ENCODE peak calls at places on chromosomes 4 and X, in eight cellular contexts. I is heart right ventricle, P is fibroblast of mammary gland, K is A549, O is epithelial cell of esophagus, U is Peyer's patch, D is AG10803, L is transverse colon. R is an unnamed sample.
A peak's percentile ranks its signal among the peaks of the same experiment; 100 is the strongest.

GRCh38 chr4:16674133-16674532 is 224.3 kb downstream of the LDB2 start:
- DNase-seq in O (no peak), L (no peak), K (no peak), D (no peak), U (no peak), P (no peak), I (no peak), R (no peak)

GRCh38 chr4:54099959-54100606 is at the start of gene GSX2:
- DNase-seq in L (no peak), K (no peak), D (peak; percentile 28), U (no peak), P (no peak), O (no peak), I (no peak), R (peak; percentile 13)

GRCh38 chr4:47071863-47072441 is 40.6 kb downstream of the GABRB1 start:
- DNase-seq in L (no peak), U (no peak), I (no peak), O (peak; percentile 44), K (no peak), P (peak; percentile 53), D (no peak), R (peak; percentile 71)

GRCh38 chr4:150799207-150799606 is 215.9 kb downstream of the LRBA start:
- DNase-seq in I (no peak), P (no peak), L (no peak), O (peak; percentile 5), U (no peak), K (no peak), D (no peak), R (peak; percentile 2)

GRCh38 chr4:176841730-176842129 is 49.0 kb upstream of the VEGFC start:
- DNase-seq in L (no peak), U (no peak), K (no peak), P (peak; percentile 84), D (peak; percentile 56), I (no peak), O (peak; percentile 56), R (peak; percentile 80)

GRCh38 chr4:48100248-48100647 is 33.8 kb downstream of the TXK start:
- DNase-seq in D (peak; percentile 9), O (no peak), I (no peak), L (no peak), P (no peak), U (no peak), K (no peak), R (no peak)

GRCh38 chr4:55437356-55437796 is 41.6 kb downstream of the TMEM165 start:
- DNase-seq in U (no peak), K (no peak), L (peak; percentile 41), D (no peak), I (no peak), P (peak; percentile 70), O (peak; percentile 61), R (no peak)

GRCh38 chrX:7972586-7972985 is 45.4 kb upstream of the PNPLA4 start:
- DNase-seq in O (peak; percentile 9), L (no peak), K (no peak), D (no peak), U (no peak), I (no peak), P (peak; percentile 45), R (no peak)

GRCh38 chr4:76386566-76387305 is 34.2 kb downstream of the CCDC158 start:
- DNase-seq in I (no peak), K (no peak), O (no peak), L (no peak), P (no peak), D (peak; percentile 2), U (no peak), R (no peak)

GRCh38 chr4:78618426-78618825 is 66.9 kb downstream of the ANXA3 start:
- DNase-seq in U (no peak), D (peak; percentile 61), P (peak; percentile 19), L (no peak), I (no peak), O (no peak), K (no peak), R (peak; percentile 21)

GRCh38 chr4:168475745-168476144 is 4.5 kb downstream of the DDX60L start:
- DNase-seq in U (no peak), I (no peak), O (peak; percentile 65), L (no peak), P (peak; percentile 11), D (no peak), K (no peak), R (no peak)

DNA sequence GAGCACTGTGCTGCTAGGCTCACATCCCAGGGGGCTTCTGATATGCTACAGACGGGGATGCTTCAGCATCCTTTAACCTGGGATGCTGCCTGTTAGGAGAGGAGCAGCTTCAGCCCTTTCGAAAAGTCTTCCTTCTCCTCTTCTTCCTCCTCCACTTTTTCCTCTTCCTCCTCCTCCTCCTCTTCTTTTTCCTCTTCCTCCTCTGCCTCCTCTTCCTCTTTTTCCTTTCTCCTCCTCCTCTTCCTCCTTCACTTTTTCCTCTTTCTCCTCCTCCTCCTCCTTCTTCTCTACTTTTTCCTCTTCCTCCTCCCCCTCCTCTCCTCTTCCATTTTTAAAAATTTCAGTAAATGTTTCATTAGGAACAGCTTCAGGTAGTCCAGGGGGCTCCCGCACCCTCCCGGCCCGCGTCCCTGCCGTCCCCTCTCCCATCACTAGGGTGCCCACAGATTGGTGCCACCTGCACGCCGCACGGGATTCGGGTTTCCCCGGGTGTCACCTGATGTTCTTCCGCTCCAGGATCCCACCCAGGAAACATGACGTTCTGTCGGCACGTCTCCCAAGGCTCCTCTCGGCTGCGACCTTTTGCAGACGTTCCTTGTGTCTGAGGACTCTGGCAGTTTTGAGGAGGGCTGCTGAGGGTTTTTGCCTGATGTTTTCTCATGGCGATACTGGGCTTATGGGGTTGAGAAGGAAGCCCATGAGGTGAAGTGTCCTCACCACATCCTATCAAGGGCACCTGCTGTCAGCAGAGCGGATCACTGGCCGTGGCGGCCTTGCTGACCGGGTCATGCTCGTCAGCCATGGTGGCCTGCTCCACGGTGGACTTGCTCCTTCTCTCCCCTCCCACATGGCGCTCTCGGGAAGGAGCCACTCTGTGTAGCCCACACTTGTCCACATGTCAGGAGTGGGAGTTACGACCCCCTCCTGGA is 83.4 kb upstream of the AFAP1 start:
- DNase-seq in P (no peak), D (no peak), O (no peak), L (no peak), I (no peak), U (no peak), K (no peak), R (no peak)
- TF ChIP-seq CTCF in P (no peak), D (no peak), O (no peak), L (no peak), I (no peak), U (no peak), K (no peak), R (no peak)

DNA sequence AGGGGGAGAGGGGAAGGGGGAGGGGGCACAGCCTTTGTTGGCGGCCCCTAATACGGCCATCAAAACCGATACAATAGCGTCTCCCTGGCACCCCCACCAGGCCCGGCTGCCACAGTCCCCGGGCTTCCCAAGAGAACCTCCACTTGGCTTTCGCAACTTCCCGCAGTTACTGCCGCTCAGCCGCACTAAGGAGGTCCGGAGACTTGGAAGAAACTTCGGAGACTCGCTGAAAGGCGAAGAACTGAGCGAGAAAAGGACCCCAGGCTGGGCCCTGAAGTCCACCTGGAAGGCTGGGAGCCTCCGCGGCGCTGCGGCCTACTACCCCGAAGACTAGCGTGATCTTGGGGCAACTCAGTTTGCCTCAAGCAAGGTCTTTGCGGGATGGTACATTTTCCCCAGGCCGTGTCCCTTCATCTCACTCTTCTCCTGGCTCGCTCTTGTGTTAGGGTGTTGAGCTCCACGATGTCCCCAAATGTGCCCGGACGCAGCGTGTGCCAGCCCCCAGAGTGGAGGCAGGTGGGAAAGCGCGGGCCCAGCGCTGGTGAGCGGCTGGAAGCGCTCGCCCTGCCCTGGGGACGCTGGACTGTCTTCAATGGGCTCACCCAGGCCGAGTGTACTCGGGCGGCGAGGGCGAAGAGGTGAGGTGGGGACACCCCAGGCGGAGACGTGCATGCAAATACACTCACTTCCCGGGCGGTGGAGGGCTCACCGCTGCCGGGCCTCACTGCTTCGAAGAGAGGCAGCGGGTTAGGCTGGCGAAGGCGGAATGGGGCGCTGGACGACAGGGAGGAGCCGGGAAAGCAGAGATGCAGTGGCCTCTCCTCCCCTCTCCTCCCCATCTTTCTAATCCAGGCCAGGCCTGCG is 2.5 kb downstream of the NKX6-1 start:
- DNase-seq in D (no peak), L (no peak), P (no peak), I (no peak), U (no peak), O (no peak), K (no peak), R (no peak)
- H3K4me3 ChIP-seq in D (no peak overlapping the region), L (no peak overlapping the region), P (peak overlapping the region; percentile 47), I (no peak overlapping the region), U (no peak overlapping the region), O (no peak overlapping the region), K (no peak overlapping the region), R (no peak overlapping the region)

GRCh38 chrX:148049441-148049840 is 68.3 kb downstream of the FMR1NB start:
- DNase-seq in P (peak; percentile 45), O (peak; percentile 34), K (peak; percentile 1), D (peak; percentile 23), L (no peak), U (no peak), I (no peak), R (peak; percentile 47)
- TF ChIP-seq CTCF in P (peak; percentile 61), O (peak; percentile 53), K (peak; percentile 53), D (peak; percentile 61), L (peak; percentile 51), U (peak; percentile 41), I (peak; percentile 53), R (peak; percentile 56)

DNA sequence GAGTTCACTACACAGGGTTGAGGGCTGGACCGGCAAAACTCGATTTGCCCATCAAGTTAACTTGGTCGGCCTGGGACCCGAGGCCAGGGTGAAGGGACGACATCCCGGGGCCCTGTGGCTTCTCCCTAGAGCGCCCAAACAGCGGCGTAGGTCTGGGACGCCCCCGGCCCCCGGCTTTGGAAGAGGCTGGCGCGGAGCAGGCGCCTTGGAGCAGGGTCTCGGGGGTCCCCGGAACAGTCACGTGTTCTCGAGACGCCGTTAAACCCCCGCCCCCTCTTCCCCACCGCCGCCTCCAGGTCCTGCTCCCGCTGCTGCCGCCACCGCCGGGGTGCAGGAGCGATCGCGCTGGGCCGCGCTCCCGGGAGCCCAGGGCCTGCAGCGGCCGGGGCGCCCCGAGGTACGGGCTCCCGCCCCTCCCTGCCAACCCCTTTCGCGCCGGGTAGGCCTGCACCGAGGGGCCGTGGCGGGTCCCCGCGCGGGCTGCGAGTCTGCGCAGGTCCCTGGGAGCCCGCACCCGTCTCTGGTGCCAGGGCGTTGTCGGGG is at the start of gene NPY5R:
- DNase-seq in P (no peak), L (no peak), U (no peak), K (no peak), O (no peak), D (no peak), I (no peak), R (no peak)
- H3K4me3 ChIP-seq in P (no peak within 1 kb of the TSS), L (peak within 1 kb of the TSS; percentile 8), U (peak within 1 kb of the TSS; percentile 29), K (peak within 1 kb of the TSS; percentile 36), O (peak within 1 kb of the TSS; percentile 17), D (no peak within 1 kb of the TSS), I (peak within 1 kb of the TSS; percentile 56), R (no peak within 1 kb of the TSS)

DNA sequence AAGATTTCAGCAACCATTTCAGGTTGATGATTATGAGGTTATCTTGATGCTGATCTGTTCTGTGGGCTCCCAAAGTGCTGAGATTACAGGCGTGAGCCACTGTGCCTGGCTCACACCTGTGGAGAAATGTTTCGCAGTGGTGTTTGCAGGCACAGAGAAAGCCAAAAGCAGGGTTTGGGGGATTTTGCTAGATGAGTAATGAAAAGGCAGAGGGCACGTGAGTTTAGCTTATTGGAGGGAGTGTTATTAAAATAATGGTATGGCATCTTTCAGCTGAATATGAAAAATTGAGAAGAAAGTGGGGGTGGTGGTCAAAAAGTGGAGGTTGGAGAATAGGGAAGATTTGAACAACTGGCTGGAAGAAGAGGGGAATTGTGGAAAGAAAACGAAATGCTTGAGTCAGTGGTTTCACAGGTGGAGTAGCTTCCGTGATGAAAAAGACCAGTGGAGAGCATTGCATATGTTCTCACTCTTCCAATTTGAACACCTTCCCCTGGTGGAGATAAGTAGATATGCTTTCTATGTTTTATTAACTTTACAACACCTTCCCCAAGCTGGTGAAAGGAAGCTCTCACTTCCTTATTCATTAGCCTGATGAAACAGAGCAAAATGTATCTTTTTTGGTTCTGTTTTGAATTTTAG is 1.1 kb upstream of the CHST7 start:
- DNase-seq in P (no peak), L (no peak), I (no peak), O (peak; percentile 12), U (no peak), D (no peak), K (peak; percentile 25), R (no peak)
- TF ChIP-seq CTCF in P (no peak), L (no peak), I (no peak), O (peak; percentile 6), U (peak; percentile 20), D (no peak), K (no peak), R (no peak)